ENCODE peak calls at places on chromosomes 12 and 14, in six cellular contexts. P is fibroblast of the aortic adventitia, X is pancreas, E is testis, W is fibroblast of lung, K is lower leg skin. I is an unnamed sample.

GRCh38 chr12:113242018-113242418 is 20.8 kb downstream of the TPCN1 start:
- DNase-seq in P (no peak), X (no peak), E (no peak), W (peak), K (peak), I (no peak)

GRCh38 chr14:29442720-29443119 is 484.9 kb downstream of the PRKD1 start:
- DNase-seq in P (peak), X (no peak), E (no peak), W (peak), K (no peak), I (peak)

GRCh38 chr14:102770910-102771543 is 6.2 kb upstream of the TRAF3 start:
- DNase-seq in P (no peak), X (no peak), E (no peak), W (no peak), K (no peak), I (no peak)

GRCh38 chr14:104432611-104433231 is 146.8 kb upstream of the C14orf180 start:
- DNase-seq in P (no peak), X (no peak), E (no peak), W (no peak), K (peak), I (no peak)

GRCh38 chr14:56794088-56794556 is 16.2 kb downstream of the OTX2 start:
- DNase-seq in P (no peak), X (no peak), E (peak), W (no peak), K (no peak), I (no peak)

GRCh38 chr12:81077329-81077685 is 572 bp upstream of the ACSS3 start:
- DNase-seq in P (peak), X (no peak), E (peak), W (peak), K (no peak), I (no peak)

GRCh38 chr14:88631091-88631490 is 68.3 kb downstream of the ZC3H14 start:
- DNase-seq in P (no peak), X (no peak), E (no peak), W (no peak), K (no peak), I (no peak)

GRCh38 chr12:105706321-105706972 is 376.0 kb downstream of the C12orf75 start:
- DNase-seq in P (peak), X (no peak), E (no peak), W (peak), K (no peak), I (no peak)

GRCh38 chr12:89183985-89184435 is 168.3 kb downstream of the DUSP6 start:
- DNase-seq in P (peak), X (no peak), E (no peak), W (no peak), K (peak), I (no peak)

GRCh38 chr12:53759261-53759660 is 7.5 kb upstream of the CISTR start:
- DNase-seq in P (no peak), X (no peak), E (no peak), W (no peak), K (no peak), I (no peak)

GRCh38 chr12:115941362-115941761 is 336.1 kb downstream of the MED13L start:
- DNase-seq in P (peak), X (no peak), E (no peak), W (peak), K (no peak), I (no peak)

GRCh38 chr12:43453761-43454160 is 98.2 kb downstream of the ADAMTS20 start:
- DNase-seq in P (no peak), X (no peak), E (no peak), W (no peak), K (no peak), I (peak)

GRCh38 chr12:75954076-75954475 is 77.5 kb downstream of the PHLDA1 start:
- DNase-seq in P (peak), X (no peak), E (no peak), W (peak), K (no peak), I (no peak)

GRCh38 chr14:103033744-103034143 is 23.6 kb downstream of the CDC42BPB start:
- DNase-seq in P (no peak), X (no peak), E (no peak), W (no peak), K (no peak), I (no peak)

GRCh38 chr12:30878034-30878433 is 48.5 kb upstream of the TSPAN11 start:
- DNase-seq in P (no peak), X (no peak), E (no peak), W (no peak), K (no peak), I (no peak)

GRCh38 chr14:58899317-58899713 is 261.6 kb downstream of the DACT1 start:
- DNase-seq in P (peak), X (no peak), E (no peak), W (peak), K (no peak), I (no peak)

GRCh38 chr14:72565200-72565599 is 328.7 kb downstream of the DPF3 start:
- DNase-seq in P (no peak), X (no peak), E (peak), W (no peak), K (no peak), I (no peak)

GRCh38 chr14:92481386-92481785 is 32.2 kb upstream of the RIN3 start:
- DNase-seq in P (peak), X (no peak), E (peak), W (peak), K (no peak), I (no peak)

GRCh38 chr12:113783811-113784210 is 182.3 kb downstream of the RBM19 start:
- DNase-seq in P (no peak), X (no peak), E (no peak), W (no peak), K (no peak), I (no peak)

GRCh38 chr12:75635606-75636444 is 124.4 kb upstream of the KRR1 start:
- DNase-seq in P (peak), X (no peak), E (no peak), W (peak), K (no peak), I (peak)

GRCh38 chr14:105126126-105126969 is 42.2 kb downstream of the JAG2 start:
- DNase-seq in P (no peak), X (no peak), E (peak), W (no peak), K (peak), I (no peak)

GRCh38 chr14:102933618-102934231 is 11.3 kb downstream of the AMN start:
- DNase-seq in P (no peak), X (no peak), E (no peak), W (no peak), K (no peak), I (no peak)

GRCh38 chr14:96502621-96503251 is 554 bp downstream of the PAPOLA start:
- DNase-seq in P (peak), X (peak), E (peak), W (peak), K (peak), I (peak)

GRCh38 chr14:55571125-55571889 is 8.7 kb upstream of the KTN1 start:
- DNase-seq in P (no peak), X (no peak), E (no peak), W (no peak), K (no peak), I (peak)

GRCh38 chr14:100791995-100792394 is 33.9 kb upstream of the MEG3 start:
- DNase-seq in P (no peak), X (no peak), E (no peak), W (no peak), K (no peak), I (no peak)

GRCh38 chr12:67431436-67432049 is 162.4 kb downstream of the CAND1 start:
- DNase-seq in P (peak), X (no peak), E (no peak), W (peak), K (no peak), I (no peak)

GRCh38 chr12:32039917-32040575 is 66.6 kb upstream of the BICD1 start:
- DNase-seq in P (peak), X (no peak), E (peak), W (no peak), K (no peak), I (no peak)

GRCh38 chr12:93746572-93747168 is 69.5 kb downstream of the CRADD start:
- DNase-seq in P (no peak), X (no peak), E (no peak), W (no peak), K (no peak), I (no peak)

GRCh38 chr14:57982802-57983201 is 116.9 kb upstream of the SLC35F4 start:
- DNase-seq in P (no peak), X (peak), E (peak), W (peak), K (no peak), I (peak)

GRCh38 chr14:105148604-105149145 is 19.9 kb downstream of the JAG2 start:
- DNase-seq in P (no peak), X (peak), E (no peak), W (no peak), K (no peak), I (no peak)

GRCh38 chr12:52498971-52499370 is 5.9 kb upstream of the KRT6A start:
- DNase-seq in P (no peak), X (no peak), E (no peak), W (no peak), K (no peak), I (no peak)

GRCh38 chr12:51798507-51798906 is 50.0 kb downstream of the FIGNL2 start:
- DNase-seq in P (no peak), X (no peak), E (no peak), W (no peak), K (no peak), I (no peak)

GRCh38 chr14:85907536-85907935 is 377.6 kb downstream of the FLRT2 start:
- DNase-seq in P (no peak), X (no peak), E (no peak), W (no peak), K (no peak), I (no peak)

GRCh38 chr14:95319312-95320075 is at the start of gene CLMN:
- DNase-seq in P (peak), X (peak), E (peak), W (peak), K (no peak), I (peak)

GRCh38 chr14:104144911-104145825 is 6.8 kb downstream of the KIF26A start:
- DNase-seq in P (no peak), X (peak), E (no peak), W (no peak), K (no peak), I (no peak)

GRCh38 chr14:71332476-71332875 is 425.2 kb downstream of the PCNX1 start:
- DNase-seq in P (no peak), X (no peak), E (no peak), W (no peak), K (no peak), I (no peak)

GRCh38 chr12:1500095-1500801 is 94.1 kb downstream of the FBXL14 start:
- DNase-seq in P (peak), X (no peak), E (no peak), W (peak), K (peak), I (no peak)

GRCh38 chr14:101499080-101499479 is 62.2 kb upstream of the DIO3 start:
- DNase-seq in P (no peak), X (no peak), E (peak), W (no peak), K (peak), I (no peak)

GRCh38 chr12:116551952-116552749 is 7.0 kb upstream of the MAP1LC3B2 start:
- DNase-seq in P (peak), X (no peak), E (peak), W (peak), K (no peak), I (peak)

GRCh38 chr12:18472304-18472703 is 211.0 kb downstream of the PIK3C2G start:
- DNase-seq in P (no peak), X (no peak), E (no peak), W (no peak), K (no peak), I (no peak)

DNA sequence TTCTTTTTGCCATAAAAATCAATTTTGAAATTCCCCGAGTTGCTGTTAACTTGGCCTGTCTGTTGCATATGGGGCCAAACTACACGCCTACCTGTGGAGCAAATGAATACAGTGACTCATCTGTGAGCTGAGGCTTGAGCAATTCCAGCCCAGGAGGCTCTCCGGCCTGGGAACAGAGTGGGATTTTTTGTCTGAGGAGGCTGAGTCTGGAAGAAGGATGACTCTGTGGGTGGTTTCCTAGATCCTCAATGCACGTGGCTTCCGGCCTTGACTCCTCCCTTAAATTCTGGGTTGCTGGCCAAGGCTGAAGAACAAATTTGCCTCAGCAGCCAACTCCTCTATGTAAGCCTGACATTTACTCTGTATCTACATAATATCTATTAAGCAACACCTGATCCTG is 124.1 kb downstream of the SSPN start:
- DNase-seq in P (peak), X (peak), E (peak), W (peak), K (peak), I (no peak)
- H3K4me3 ChIP-seq in P (no peak), X (no peak), E (no peak), W (no peak), K (no peak), I (no peak)

GRCh38 chr12:98419101-98419794 is 96.1 kb upstream of the TMPO start:
- DNase-seq in P (no peak), X (no peak), E (no peak), W (no peak), K (no peak), I (no peak)
- H3K4me3 ChIP-seq in P (peak), X (no peak), E (no peak), W (peak), K (no peak), I (no peak)

DNA sequence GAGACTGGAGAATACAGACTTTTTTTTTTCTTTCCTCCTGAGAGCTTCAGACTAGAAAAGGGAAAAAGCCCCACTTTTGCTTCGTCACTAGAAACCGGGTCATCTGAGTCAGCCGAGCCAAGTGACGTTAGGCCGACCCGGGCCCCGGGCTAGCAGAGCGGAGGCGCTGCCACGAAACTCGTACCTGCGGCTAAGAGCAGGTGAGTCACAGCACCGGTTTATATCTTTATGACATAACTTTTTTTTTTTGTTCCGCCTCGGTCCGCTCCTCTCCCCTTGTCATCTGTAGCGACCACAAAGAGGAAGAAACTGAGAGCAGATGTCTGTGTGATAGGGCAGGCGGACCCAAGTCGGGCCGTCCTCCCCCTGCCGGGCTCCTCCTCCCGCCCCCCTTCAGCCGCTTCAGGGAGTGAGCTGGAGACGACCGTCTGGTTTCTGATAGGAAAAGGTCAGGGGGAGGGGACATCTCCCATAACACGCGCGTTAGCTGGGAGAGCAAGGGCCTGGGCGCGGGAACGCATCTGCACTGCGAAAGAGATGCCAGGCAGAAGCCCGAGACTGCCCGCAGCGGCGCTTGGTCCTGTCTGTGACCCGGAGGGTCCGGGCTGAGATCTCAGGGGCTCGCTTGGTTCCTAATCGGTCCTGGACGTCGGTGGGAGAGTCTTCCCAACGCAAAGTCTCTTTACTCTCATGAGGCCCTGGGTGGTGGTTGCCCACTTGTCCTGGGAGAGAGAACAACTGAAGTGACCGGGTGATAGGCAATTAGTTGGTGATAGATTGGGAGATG is 573 bp downstream of the TTC6 start:
- DNase-seq in P (no peak), X (peak), E (no peak), W (peak), K (no peak), I (peak)
- H3K4me3 ChIP-seq in P (peak), X (peak), E (peak), W (peak), K (no peak), I (no peak)

GRCh38 chr12:46556105-46556559 is 183.6 kb upstream of the SLC38A2 start:
- DNase-seq in P (peak), X (no peak), E (no peak), W (peak), K (no peak), I (no peak)
- H3K4me3 ChIP-seq in P (no peak), X (no peak), E (no peak), W (peak), K (no peak), I (no peak)

DNA sequence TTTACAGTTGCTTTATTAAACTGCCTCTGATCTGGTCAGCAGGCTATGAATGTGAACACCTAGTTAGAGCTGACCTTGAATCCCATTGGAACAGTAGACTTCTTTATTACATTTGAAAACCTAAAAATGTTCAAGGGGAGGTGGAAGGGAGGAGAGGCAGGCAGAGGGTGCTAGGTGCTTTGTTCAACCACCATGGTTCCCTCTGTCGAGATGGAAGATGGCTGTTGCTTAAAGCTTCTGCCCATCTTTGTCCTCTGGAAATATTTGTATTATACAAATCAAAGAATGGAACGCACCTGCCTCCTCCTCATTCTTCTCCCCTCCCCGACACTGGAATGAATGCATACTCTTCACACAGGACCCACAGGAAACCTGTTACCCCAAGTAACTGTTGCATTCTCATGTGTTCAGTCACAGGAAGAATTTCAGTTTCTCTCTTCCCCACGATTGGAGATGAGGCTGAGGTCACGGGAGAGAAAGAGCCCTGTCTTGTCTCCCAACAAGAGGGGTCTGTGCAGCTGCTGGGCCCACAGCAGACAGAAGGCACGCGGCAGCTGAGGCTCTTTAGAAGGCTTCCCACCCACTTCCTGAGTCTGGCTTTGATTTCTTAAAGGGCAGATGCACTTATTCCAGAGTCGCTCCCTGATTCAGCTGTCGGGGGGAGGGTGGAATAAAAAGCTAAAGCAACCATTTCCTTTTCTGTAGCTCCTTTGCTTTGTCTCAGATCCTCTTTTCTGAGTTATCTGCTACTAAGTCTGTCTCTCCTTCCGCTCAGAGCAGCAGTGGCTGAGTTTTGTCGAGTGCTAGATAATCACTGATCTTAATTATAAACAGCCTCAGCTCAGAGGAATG is 217.9 kb upstream of the BTG1 start:
- DNase-seq in P (peak), X (no peak), E (peak), W (peak), K (no peak), I (peak)
- H3K4me3 ChIP-seq in P (no peak), X (no peak), E (peak), W (no peak), K (no peak), I (peak)

GRCh38 chr14:94175403-94176146 is 1.5 kb downstream of the PPP4R4 start:
- DNase-seq in P (no peak), X (no peak), E (no peak), W (no peak), K (no peak), I (no peak)
- H3K4me3 ChIP-seq in P (peak), X (peak), E (peak), W (no peak), K (no peak), I (no peak)

I was measured in GM12865.